ENCODE peak calls at places on chromosomes 16 and 17, in nine cellular contexts. U is GM12891; Q is H54; B is CD4-positive, alpha-beta T cell; H is fibroblast of pulmonary artery; M is activated T-helper 1 cell treated with Interleukin-2 at 50 U/mL for 16 hours; W is glutamatergic neuron; N is EH; L is ACHN. Y is an unnamed sample.

GRCh38 chr17:7260601-7261376 is 1.5 kb downstream of the CLDN7 start:
- DNase-seq in H (no peak), L (no peak), W (peak), U (peak), B (peak), M (no peak), Q (no peak), N (no peak), Y (no peak)

GRCh38 chr17:63930951-63931575 is 1.1 kb downstream of the CD79B start:
- DNase-seq in Q (no peak), M (peak), U (peak), B (peak), L (no peak), H (no peak), W (no peak), N (peak), Y (no peak)

GRCh38 chr17:31558748-31559646 is 167.5 kb downstream of the RAB11FIP4 start:
- DNase-seq in L (peak), N (peak), W (peak), U (peak), Q (peak), M (peak), B (peak), H (peak), Y (peak)

GRCh38 chr17:16286009-16286946 is 67.0 kb downstream of the CENPV start:
- DNase-seq in H (peak), M (peak), N (peak), W (peak), B (peak), Q (peak), L (peak), U (peak), Y (peak)

GRCh38 chr16:75491876-75492275 is 3.4 kb downstream of the CHST6 start:
- DNase-seq in W (peak), M (no peak), Q (peak), L (no peak), U (no peak), N (peak), H (no peak), B (no peak), Y (no peak)

GRCh38 chr16:81996664-81997529 is 14.4 kb downstream of the SDR42E1 start:
- DNase-seq in M (no peak), Q (no peak), W (no peak), N (peak), B (no peak), U (no peak), L (peak), H (peak), Y (peak)

GRCh38 chr17:32518856-32519768 is 32.3 kb downstream of the CDK5R1 start:
- DNase-seq in U (no peak), B (peak), H (no peak), W (peak), Q (no peak), N (peak), L (peak), M (peak), Y (peak)

GRCh38 chr17:67983289-67983688 is 13.0 kb downstream of the C17orf58 start:
- DNase-seq in L (no peak), B (no peak), Q (no peak), N (no peak), U (no peak), H (no peak), M (no peak), W (no peak), Y (no peak)

GRCh38 chr16:11005611-11005975 is 61.2 kb downstream of the CLEC16A start:
- DNase-seq in B (no peak), H (peak), U (no peak), L (no peak), Q (no peak), M (no peak), W (no peak), N (peak), Y (peak)

GRCh38 chr17:83135692-83136091 is 56.3 kb downstream of the METRNL start:
- DNase-seq in M (no peak), W (no peak), L (no peak), H (no peak), B (no peak), U (no peak), Q (no peak), N (no peak), Y (no peak)

GRCh38 chr17:9232155-9232475 is 210.8 kb downstream of the NTN1 start:
- DNase-seq in B (no peak), Q (no peak), U (no peak), L (no peak), N (no peak), H (no peak), M (no peak), W (no peak), Y (no peak)

GRCh38 chr17:46770818-46771600 is 47.5 kb downstream of the WNT3 start:
- DNase-seq in L (peak), Q (no peak), M (no peak), N (peak), B (no peak), W (peak), H (peak), U (no peak), Y (peak)

GRCh38 chr17:33990943-33991706 is 264.0 kb upstream of the CCL2 start:
- DNase-seq in M (no peak), Q (no peak), B (no peak), L (no peak), W (no peak), U (no peak), N (no peak), H (no peak), Y (no peak)

GRCh38 chr16:79158337-79158736 is 442.2 kb downstream of the MAF start:
- DNase-seq in H (no peak), L (no peak), M (no peak), Q (no peak), N (no peak), W (no peak), B (no peak), U (no peak), Y (no peak)